ENCODE peak calls at places on chromosomes 6 and 20, in four cellular contexts. T is cardiac fibroblast; V is NCI-H2171; Q is activated naive CD4-positive, alpha-beta T cell treated with anti-CD3 and anti-CD28 coated beads, Interleukin-2, amount 10 ng/mL, durations not matched to agents 7 days and 5 days. I is an unnamed sample.

GRCh38 chr6:135464634-135465033 is 32.9 kb downstream of the AHI1 start:
- DNase-seq in Q (no peak), T (no peak), V (no peak), I (no peak)

GRCh38 chr6:7313505-7314165 is 636 bp upstream of the SSR1 start:
- DNase-seq in T (no peak), V (no peak), Q (no peak), I (no peak)

GRCh38 chr6:116088946-116089345 is 11.7 kb upstream of the NT5DC1 start:
- DNase-seq in V (no peak), Q (no peak), T (no peak), I (no peak)

GRCh38 chr6:31657406-31658157 is 1.9 kb downstream of the APOM start:
- DNase-seq in Q (peak), T (no peak), V (no peak), I (no peak)

GRCh38 chr6:136067731-136068341 is 182.3 kb downstream of the MTFR2 start:
- DNase-seq in Q (no peak), T (peak), V (no peak), I (no peak)

GRCh38 chr20:61437280-61438206 is 185.5 kb downstream of the CDH4 start:
- DNase-seq in Q (no peak), V (no peak), T (peak), I (no peak)

GRCh38 chr6:62775427-62776022 is 435.7 kb upstream of the FKBP1C start:
- DNase-seq in V (no peak), T (peak), Q (no peak), I (no peak)

GRCh38 chr6:38632490-38632889 is 7.2 kb downstream of the BTBD9 start:
- DNase-seq in V (no peak), T (no peak), Q (no peak), I (no peak)

GRCh38 chr6:166624275-166624674 is 2.8 kb downstream of the RPS6KA2 start:
- DNase-seq in T (peak), Q (no peak), V (no peak), I (no peak)

GRCh38 chr6:37033819-37034790 is 28.6 kb downstream of the FGD2 start:
- DNase-seq in T (no peak), Q (no peak), V (no peak), I (no peak)